ENCODE peak calls at places on chromosomes 2 and 18, in ten cellular contexts. O is pancreas, H is neural progenitor cell, J is uterus, A is cardiac muscle cell, Z is endothelial cell of umbilical vein, I is GM23248, L is aorta, M is OCI-LY7, U is A549. F is an unnamed sample.
A peak's percentile ranks its signal among the peaks of the same experiment; 100 is the strongest.

GRCh38 chr2:109675666-109676345 is 61.6 kb downstream of the SOWAHC start:
- DNase-seq in O (no peak), H (no peak), J (no peak), A (no peak), Z (no peak), I (no peak), L (no peak), M (no peak), U (no peak), F (no peak)

GRCh38 chr2:56680971-56681631 is 497.3 kb downstream of the CCDC85A start:
- DNase-seq in O (no peak), H (no peak), J (no peak), A (peak; percentile 42), Z (peak; percentile 72), I (peak; percentile 41), L (no peak), M (no peak), U (no peak), F (no peak)

GRCh38 chr2:46306320-46306719 is 9.1 kb downstream of the EPAS1 start:
- DNase-seq in O (no peak), H (no peak), J (no peak), A (peak; percentile 57), Z (peak; percentile 60), I (peak; percentile 57), L (no peak), M (no peak), U (no peak), F (no peak)

GRCh38 chr2:199307461-199307860 is 150.3 kb downstream of the SATB2 start:
- DNase-seq in O (no peak), H (no peak), J (no peak), A (no peak), Z (no peak), I (no peak), L (no peak), M (no peak), U (no peak), F (no peak)

GRCh38 chr2:200742426-200742825 is 69.3 kb upstream of the BZW1 start:
- DNase-seq in O (no peak), H (no peak), J (peak; percentile 44), A (peak; percentile 81), Z (peak; percentile 81), I (peak; percentile 62), L (peak; percentile 90), M (no peak), U (no peak), F (peak; percentile 71)

GRCh38 chr2:160970052-160970846 is 190.0 kb upstream of the TANK start:
- DNase-seq in O (peak; percentile 31), H (peak; percentile 85), J (peak; percentile 30), A (peak; percentile 92), Z (peak; percentile 90), I (peak; percentile 82), L (no peak), M (peak; percentile 29), U (peak; percentile 55), F (no peak)

GRCh38 chr2:5975406-5975805 is 283.2 kb downstream of the SOX11 start:
- DNase-seq in O (no peak), H (peak; percentile 58), J (no peak), A (no peak), Z (no peak), I (no peak), L (no peak), M (no peak), U (no peak), F (no peak)

GRCh38 chr2:44016282-44016681 is 20.5 kb upstream of the LRPPRC start:
- DNase-seq in O (peak; percentile 28), H (peak; percentile 84), J (no peak), A (peak; percentile 72), Z (peak; percentile 48), I (peak; percentile 49), L (peak; percentile 80), M (peak; percentile 31), U (no peak), F (no peak)

GRCh38 chr2:10159086-10159485 is 36.5 kb downstream of the RRM2 start:
- DNase-seq in O (no peak), H (no peak), J (no peak), A (no peak), Z (no peak), I (no peak), L (no peak), M (no peak), U (no peak), F (no peak)

GRCh38 chr18:55735199-55735855 is 147.3 kb upstream of the TCF4 start:
- DNase-seq in O (no peak), H (no peak), J (no peak), A (no peak), Z (peak; percentile 51), I (no peak), L (no peak), M (no peak), U (no peak), F (no peak)

GRCh38 chr2:204487447-204488229 is 57.6 kb upstream of the PARD3B start:
- DNase-seq in O (no peak), H (no peak), J (no peak), A (no peak), Z (no peak), I (peak; percentile 23), L (no peak), M (no peak), U (no peak), F (no peak)

GRCh38 chr2:39696072-39696471 is 30.4 kb downstream of the TMEM178A start:
- DNase-seq in O (no peak), H (no peak), J (no peak), A (peak; percentile 83), Z (peak; percentile 60), I (peak; percentile 76), L (no peak), M (no peak), U (no peak), F (no peak)

DNA sequence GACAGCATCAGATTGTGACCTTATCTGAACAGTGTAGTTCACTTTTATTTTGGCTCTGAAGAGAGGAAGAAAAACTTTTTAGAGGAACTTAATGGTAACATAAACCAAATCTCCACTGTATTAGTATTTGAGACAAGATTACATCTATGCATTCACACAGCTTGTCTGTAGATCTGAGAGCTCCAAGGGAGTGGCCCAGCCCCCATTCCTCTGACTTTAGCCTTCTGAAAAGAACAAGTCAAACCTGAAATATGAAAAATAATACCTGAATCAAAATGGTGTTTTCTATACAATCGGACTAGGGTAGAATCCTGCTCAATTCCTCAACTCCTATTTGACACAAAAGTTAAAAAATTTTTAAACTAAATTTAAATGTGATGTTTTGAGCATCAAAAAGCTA is 23.1 kb downstream of the STARD7 start:
- DNase-seq in O (no peak), H (no peak), J (no peak), A (no peak), Z (no peak), I (no peak), L (no peak), M (no peak), U (no peak), F (no peak)
- H3K4me1 ChIP-seq in O (no peaks in the 10 kb centered on the region), H (no peaks in the 10 kb centered on the region), J (no peaks in the 10 kb centered on the region), A (peaks cover 23% of the 10 kb centered on the region), Z (no peaks in the 10 kb centered on the region), I (no peaks in the 10 kb centered on the region), L (no peaks in the 10 kb centered on the region), M (peaks cover 8% of the 10 kb centered on the region), U (no peaks in the 10 kb centered on the region), F (peaks cover 2% of the 10 kb centered on the region)

DNA sequence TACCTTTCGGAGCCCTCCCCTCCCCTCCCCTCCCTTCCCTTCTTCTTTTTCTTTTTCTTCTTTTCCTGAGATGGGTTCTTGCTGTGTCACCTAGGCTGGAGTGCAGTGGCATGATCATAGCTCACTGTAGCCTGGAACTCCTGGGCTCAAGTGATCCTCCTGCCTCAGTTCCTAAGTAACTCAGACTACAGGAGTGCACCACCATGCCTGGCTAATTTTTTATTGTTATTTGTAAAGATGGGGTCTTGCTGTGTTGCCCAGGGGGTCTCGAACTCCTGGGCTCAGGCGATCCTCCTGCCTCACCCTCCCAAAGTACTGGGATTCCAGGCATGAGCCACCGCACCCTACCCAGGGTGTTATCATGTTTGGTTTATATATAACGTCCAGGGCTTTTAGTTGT is 66.7 kb downstream of the ASB1 start:
- DNase-seq in O (no peak), H (no peak), J (no peak), A (no peak), Z (no peak), I (no peak), L (no peak), M (no peak), U (no peak), F (no peak)
- H3K4me3 ChIP-seq in O (no peak overlapping the region), H (no peak overlapping the region), J (no peak overlapping the region), A (no peak overlapping the region), Z (no peak overlapping the region), I (no peak overlapping the region), L (no peak overlapping the region), M (no peak overlapping the region), U (no peak overlapping the region), F (no peak overlapping the region)

GRCh38 chr2:120343433-120344105 is 2.4 kb upstream of the INHBB start:
- DNase-seq in O (peak; percentile 71), H (peak; percentile 95), J (peak; percentile 63), A (peak; percentile 90), Z (peak; percentile 66), I (peak; percentile 94), L (peak; percentile 95), M (peak; percentile 5), U (peak; percentile 80), F (peak; percentile 65)

GRCh38 chr2:120343100-120343432 is 2.9 kb upstream of the INHBB start:
- DNase-seq in O (no peak), H (no peak), J (no peak), A (no peak), Z (no peak), I (no peak), L (no peak), M (no peak), U (no peak), F (no peak)

GRCh38 chr2:120341977-120342376 is 4.0 kb upstream of the INHBB start:
- DNase-seq in O (no peak), H (no peak), J (no peak), A (no peak), Z (no peak), I (no peak), L (no peak), M (no peak), U (no peak), F (no peak)

GRCh38 chr2:120344214-120344990 is 1.5 kb upstream of the INHBB start:
- DNase-seq in O (no peak), H (peak; percentile 64), J (no peak), A (peak; percentile 34), Z (no peak), I (peak; percentile 58), L (peak; percentile 82), M (no peak), U (no peak), F (peak; percentile 20)

DNA sequence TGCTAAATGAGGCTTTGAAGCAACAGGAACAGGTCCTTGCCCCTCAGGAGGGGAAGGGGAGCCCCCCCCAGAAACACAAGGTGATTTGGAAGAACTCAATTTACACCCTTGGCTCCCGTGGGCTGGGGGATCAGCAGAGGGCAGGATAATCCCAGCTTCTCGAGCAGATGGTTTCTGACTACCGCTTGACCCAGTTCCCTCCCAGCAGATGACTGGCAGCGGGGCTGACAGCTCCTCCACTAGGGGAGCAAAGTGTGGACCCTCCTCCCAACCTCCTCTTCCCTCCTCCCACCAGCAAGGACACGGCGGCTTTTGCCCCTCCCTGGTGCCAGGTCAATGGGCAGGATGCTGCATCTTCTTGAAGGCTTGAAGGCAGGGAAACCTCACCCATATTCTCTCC is 3.5 kb upstream of the INHBB start:
- DNase-seq in O (no peak), H (peak; percentile 28), J (no peak), A (no peak), Z (no peak), I (no peak), L (no peak), M (no peak), U (no peak), F (no peak)
- H3K4me1 ChIP-seq in O (peaks cover 13% of the 10 kb centered on the region), H (peaks cover 15% of the 10 kb centered on the region), J (no peaks in the 10 kb centered on the region), A (peaks cover 4% of the 10 kb centered on the region), Z (no peaks in the 10 kb centered on the region), I (no peaks in the 10 kb centered on the region), L (no peaks in the 10 kb centered on the region), M (no peaks in the 10 kb centered on the region), U (peaks cover 15% of the 10 kb centered on the region), F (peaks cover 10% of the 10 kb centered on the region)

GRCh38 chr2:170747921-170748320 is 22.3 kb upstream of the ERICH2 start:
- DNase-seq in O (no peak), H (no peak), J (no peak), A (peak; percentile 68), Z (no peak), I (peak; percentile 52), L (no peak), M (no peak), U (no peak), F (no peak)
- H3K4me3 ChIP-seq in O (no peak overlapping the region), H (no peak overlapping the region), J (no peak overlapping the region), A (no peak overlapping the region), Z (no peak overlapping the region), I (no peak overlapping the region), L (no peak overlapping the region), M (no peak overlapping the region), U (no peak overlapping the region), F (no peak overlapping the region)